ENCODE peak calls at places on chromosomes 4 and X, in five cellular contexts. U, Q, C, G and F are unnamed samples.

GRCh38 chrX:980572-981235 is 231.7 kb downstream of the CRLF2 start:
- DNase-seq in U (no peak), Q (no peak), C (no peak), G (no peak), F (no peak)

GRCh38 chr4:175504316-175504715 is 307.7 kb downstream of the GPM6A start:
- DNase-seq in C (no peak), Q (no peak), G (no peak), U (peak; percentile 2), F (no peak)

GRCh38 chr4:80393246-80393969 is 57.9 kb downstream of the CFAP299 start:
- DNase-seq in Q (no peak), U (peak; percentile 94), G (no peak), C (no peak), F (no peak)

GRCh38 chrX:7690842-7691241 is 152.1 kb upstream of the VCX start:
- DNase-seq in G (no peak), Q (no peak), U (no peak), C (no peak), F (no peak)

GRCh38 chrX:143633530-143634372 is 2.1 kb downstream of the SLITRK4 start:
- DNase-seq in G (peak; percentile 10), C (no peak), U (no peak), Q (no peak), F (no peak)

GRCh38 chr4:106615407-106615945 is 246.9 kb upstream of the GIMD1 start:
- DNase-seq in U (no peak), Q (no peak), G (no peak), C (no peak), F (no peak)

GRCh38 chr4:89324671-89325070 is 17.1 kb upstream of the GPRIN3 start:
- DNase-seq in G (no peak), Q (no peak), C (no peak), U (peak; percentile 0), F (no peak)

GRCh38 chr4:142961866-142962265 is 115.8 kb upstream of the INPP4B start:
- DNase-seq in C (no peak), Q (no peak), G (no peak), U (no peak), F (no peak)

GRCh38 chrX:153824348-153824747 is 6.0 kb downstream of the PDZD4 start:
- DNase-seq in U (no peak), C (no peak), G (no peak), Q (no peak), F (no peak)

GRCh38 chrX:74187211-74187610 is 116.8 kb upstream of the ZCCHC13 start:
- DNase-seq in G (no peak), Q (no peak), U (peak; percentile 50), C (no peak), F (no peak)

GRCh38 chrX:2767631-2768455 is 16.0 kb downstream of the XG start:
- DNase-seq in G (peak; percentile 69), U (peak; percentile 21), Q (peak; percentile 50), C (no peak), F (no peak)

GRCh38 chr4:114318309-114318708 is 280.3 kb upstream of the UGT8 start:
- DNase-seq in Q (no peak), G (no peak), U (peak; percentile 80), C (no peak), F (no peak)

GRCh38 chr4:112099701-112100289 is 45.5 kb upstream of the FAM241A start:
- DNase-seq in U (peak; percentile 73), C (no peak), G (no peak), Q (no peak), F (no peak)

GRCh38 chr4:140238353-140239041 is 84.5 kb upstream of the MAML3 start:
- DNase-seq in G (peak; percentile 90), C (peak; percentile 85), U (peak; percentile 77), Q (peak; percentile 91), F (no peak)

GRCh38 chrX:19514791-19515614 is at the start of gene MAP3K15:
- DNase-seq in Q (peak; percentile 14), U (no peak), G (no peak), C (peak; percentile 32), F (no peak)

GRCh38 chr4:5054532-5054931 is 3.3 kb downstream of the STK32B start:
- DNase-seq in G (no peak), C (no peak), Q (no peak), U (no peak), F (no peak)

GRCh38 chrX:68941385-68941952 is 112.6 kb downstream of the EFNB1 start:
- DNase-seq in Q (no peak), U (peak; percentile 15), G (no peak), C (no peak), F (no peak)

GRCh38 chrX:20374450-20374849 is 107.7 kb upstream of the RPS6KA3 start:
- DNase-seq in Q (no peak), C (no peak), U (no peak), G (no peak), F (no peak)

GRCh38 chrX:41759817-41760216 is 35.8 kb downstream of the GPR82 start:
- DNase-seq in U (peak; percentile 54), C (no peak), G (no peak), Q (no peak), F (no peak)

GRCh38 chr4:111501946-111502345 is 643.3 kb upstream of the FAM241A start:
- DNase-seq in C (no peak), G (no peak), Q (no peak), U (peak; percentile 42), F (no peak)

GRCh38 chrX:47637546-47638195 is 7.9 kb upstream of the CFP start:
- DNase-seq in U (no peak), C (peak; percentile 37), G (no peak), Q (peak; percentile 25), F (peak; percentile 28)

GRCh38 chrX:111041018-111041462 is 55.0 kb upstream of the PAK3 start:
- DNase-seq in Q (no peak), C (no peak), G (no peak), U (peak; percentile 90), F (peak; percentile 37)

GRCh38 chr4:15702941-15703403 is at the start of gene BST1:
- DNase-seq in C (peak; percentile 64), G (peak; percentile 41), U (peak; percentile 50), Q (peak; percentile 75), F (peak; percentile 35)

GRCh38 chr4:33625762-33626161 is 2618.6 kb downstream of the ARAP2 start:
- DNase-seq in Q (no peak), U (no peak), C (no peak), G (no peak), F (no peak)

GRCh38 chr4:1344696-1345095 is 2.3 kb upstream of the UVSSA start:
- DNase-seq in U (peak; percentile 8), C (no peak), G (no peak), Q (no peak), F (no peak)

GRCh38 chr4:17785858-17786257 is 4.4 kb upstream of the FAM184B start:
- DNase-seq in U (no peak), G (no peak), Q (no peak), C (no peak), F (no peak)

GRCh38 chr4:153232768-153233167 is 28.5 kb downstream of the TRIM2 start:
- DNase-seq in C (peak; percentile 50), Q (peak; percentile 52), U (no peak), G (no peak), F (no peak)

GRCh38 chr4:74715731-74716435 is 78.4 kb downstream of the BTC start:
- DNase-seq in C (no peak), G (no peak), Q (no peak), U (no peak), F (no peak)

GRCh38 chrX:20829665-20830481 is 544.3 kb upstream of the CNKSR2 start:
- DNase-seq in C (no peak), G (no peak), Q (no peak), U (no peak), F (no peak)

GRCh38 chr4:8703857-8704495 is 111.4 kb downstream of the CPZ start:
- DNase-seq in G (no peak), Q (no peak), C (peak; percentile 3), U (no peak), F (no peak)

DNA sequence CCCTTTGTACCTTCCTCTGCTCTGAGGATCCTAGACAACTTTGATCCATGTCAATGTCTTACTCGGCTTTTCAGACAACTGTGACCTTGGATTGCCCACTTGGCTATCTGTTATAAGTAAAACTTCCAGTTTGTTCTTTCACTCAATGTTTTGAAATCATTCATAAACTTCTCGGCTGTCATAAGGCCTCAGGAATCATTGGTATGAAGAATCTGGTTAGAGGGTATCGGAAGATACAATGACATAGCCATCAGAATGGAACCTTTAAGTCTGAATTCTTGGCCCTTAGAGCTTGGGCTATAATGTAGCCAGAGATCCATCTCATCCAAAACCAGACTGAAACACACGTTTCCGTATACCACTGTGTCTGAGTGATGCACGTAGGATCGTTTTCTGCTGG is 59.0 kb upstream of the WDR1 start:
- DNase-seq in Q (no peak), G (no peak), U (no peak), C (no peak), F (no peak)
- H3K27ac ChIP-seq in Q (peak overlapping the region; percentile 82), G (no peak overlapping the region), U (no peak overlapping the region), C (no peak overlapping the region), F (no peak overlapping the region)

DNA sequence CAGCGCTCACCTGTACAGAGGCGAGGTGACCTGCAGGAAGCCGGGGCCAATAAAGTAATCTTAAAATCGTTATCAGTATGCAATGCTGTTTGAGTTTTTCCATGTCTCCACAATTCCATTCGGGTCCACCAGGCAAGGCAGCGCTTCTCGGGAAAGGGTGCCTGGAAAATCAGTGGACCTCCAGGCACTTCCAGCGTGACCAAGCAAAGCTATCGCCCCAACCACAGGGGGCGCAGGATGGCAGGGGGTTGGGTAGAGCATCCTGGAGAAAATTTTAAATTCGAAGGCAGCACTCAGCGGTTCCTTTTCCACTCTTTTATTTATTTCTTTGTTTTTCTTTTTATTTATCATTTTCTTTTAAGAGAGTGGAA is 5.4 kb upstream of the SOX3 start:
- DNase-seq in U (no peak), G (no peak), Q (no peak), C (no peak), F (no peak)
- H3K27me3 ChIP-seq in U (peaks cover 51% of the 10 kb centered on the region), G (peaks cover 75% of the 10 kb centered on the region), Q (peaks cover 96% of the 10 kb centered on the region), C (peaks cover 74% of the 10 kb centered on the region), F (peaks cover 36% of the 10 kb centered on the region)

GRCh38 chrX:31459361-31459760 is 387.5 kb upstream of the FTHL17 start:
- DNase-seq in C (no peak), G (no peak), U (peak; percentile 35), Q (no peak), F (no peak)

DNA sequence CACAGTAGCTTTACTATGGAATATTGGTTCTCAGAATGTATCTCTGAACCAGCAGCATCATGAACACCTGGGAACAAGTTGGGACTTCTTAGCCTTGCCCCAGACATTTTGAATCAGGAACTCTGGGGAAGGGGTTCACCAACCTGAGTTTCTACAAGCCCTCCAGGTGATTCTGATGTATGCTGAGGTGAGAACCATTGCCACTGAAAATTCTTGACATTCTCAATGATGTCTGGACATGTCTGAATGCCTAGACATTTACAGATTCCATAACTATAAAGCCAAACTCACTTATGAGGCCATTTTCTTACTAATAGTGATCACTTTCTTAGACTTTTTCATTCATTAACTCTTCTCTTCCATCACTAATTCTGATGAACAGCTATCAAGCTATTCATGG is 389.4 kb upstream of the FTHL17 start:
- DNase-seq in C (no peak), Q (no peak), U (no peak), G (no peak), F (no peak)
- H3K27ac ChIP-seq in C (no peak overlapping the region), Q (no peak overlapping the region), U (no peak overlapping the region), G (no peak overlapping the region), F (no peak overlapping the region)

GRCh38 chrX:71173440-71173839 is 28.8 kb downstream of the NLGN3 start:
- DNase-seq in Q (no peak), G (no peak), U (no peak), C (no peak), F (no peak)

GRCh38 chrX:71169586-71169985 is 24.9 kb downstream of the NLGN3 start:
- DNase-seq in U (no peak), G (no peak), Q (no peak), C (no peak), F (no peak)

GRCh38 chrX:71168134-71168533 is 23.5 kb downstream of the NLGN3 start:
- DNase-seq in U (no peak), C (no peak), G (no peak), Q (no peak), F (no peak)

GRCh38 chrX:71170660-71171059 is 26.0 kb downstream of the NLGN3 start:
- DNase-seq in C (no peak), U (no peak), Q (no peak), G (no peak), F (no peak)

GRCh38 chrX:71171110-71171801 is 26.6 kb downstream of the NLGN3 start:
- DNase-seq in C (no peak), U (no peak), Q (no peak), G (no peak), F (no peak)
- H3K27me3 ChIP-seq in C (no peaks in the 10 kb centered on the region), U (peaks cover 8% of the 10 kb centered on the region), Q (no peaks in the 10 kb centered on the region), G (no peaks in the 10 kb centered on the region), F (no peaks in the 10 kb centered on the region)